ENCODE peak calls at places on chromosomes 1 and 21, in four cellular contexts. H is GM12878, P is K562, R is H1. F is an unnamed sample.

GRCh38 chr1:155207578-155208405 is at the start of gene THBS3:
- DNase-seq in R (peak), H (no peak), P (peak), F (peak)

GRCh38 chr1:102776074-102776473 is 332.2 kb downstream of the COL11A1 start:
- DNase-seq in H (no peak), R (no peak), P (no peak), F (no peak)

GRCh38 chr21:33427051-33427450 is 23.8 kb downstream of the IFNGR2 start:
- DNase-seq in R (no peak), P (no peak), H (no peak), F (no peak)

GRCh38 chr1:205456383-205456867 is 580 bp upstream of the BLACAT1 start:
- DNase-seq in H (no peak), P (no peak), R (peak), F (no peak)

GRCh38 chr1:61980561-61980960 is 214.1 kb upstream of the L1TD1 start:
- DNase-seq in R (no peak), P (no peak), H (no peak), F (no peak)

GRCh38 chr21:46126321-46127238 is 28.7 kb downstream of the COL6A2 start:
- DNase-seq in H (no peak), P (no peak), R (peak), F (no peak)

GRCh38 chr1:223242382-223242955 is 99.4 kb upstream of the TLR5 start:
- DNase-seq in H (no peak), R (no peak), P (no peak), F (peak)

GRCh38 chr1:153752561-153753195 is 22.5 kb upstream of the SLC27A3 start:
- DNase-seq in H (no peak), P (no peak), R (no peak), F (peak)

GRCh38 chr1:58189453-58189852 is 357.1 kb downstream of the OMA1 start:
- DNase-seq in R (no peak), P (no peak), H (no peak), F (no peak)

GRCh38 chr1:53511933-53512806 is 53.0 kb downstream of the DMRTB1 start:
- DNase-seq in H (no peak), P (no peak), R (no peak), F (peak)
- TF ChIP-seq CHD1 in H (no peak), P (no peak), R (no peak), F (no peak)

GRCh38 chr21:34526618-34527290 is 14.7 kb upstream of the KCNE1 start:
- DNase-seq in H (no peak), P (no peak), R (no peak), F (peak)
- TF ChIP-seq CHD1 in H (no peak), P (no peak), R (no peak), F (no peak)

DNA sequence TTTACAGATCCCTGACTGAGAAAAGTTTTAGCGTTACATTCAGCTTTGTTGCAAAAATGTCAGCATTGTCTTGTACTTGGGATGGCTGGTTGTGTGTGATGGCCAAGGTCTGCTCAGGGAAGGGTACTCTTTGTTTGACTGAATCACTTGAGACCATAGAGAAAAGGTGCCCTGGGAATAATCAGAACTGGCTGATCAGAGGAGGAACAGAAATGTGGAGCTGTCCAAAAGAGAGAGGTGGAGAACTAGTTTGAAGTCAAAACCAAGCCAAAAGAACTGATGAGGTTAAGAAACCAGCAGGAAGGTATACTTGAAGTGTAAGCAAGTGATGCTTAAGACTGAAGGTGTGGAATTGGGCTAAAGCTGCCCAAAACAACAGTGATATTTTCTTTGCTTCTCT is 107.6 kb upstream of the LYPLAL1 start:
- DNase-seq in R (no peak), H (no peak), P (no peak), F (no peak)
- TF ChIP-seq CHD1 in R (no peak), H (no peak), P (no peak), F (no peak)

GRCh38 chr21:39867198-39867650 is at the start of gene PCP4:
- DNase-seq in P (peak), H (no peak), R (peak), F (no peak)
- TF ChIP-seq CHD1 in P (no peak), H (no peak), R (no peak), F (no peak)

DNA sequence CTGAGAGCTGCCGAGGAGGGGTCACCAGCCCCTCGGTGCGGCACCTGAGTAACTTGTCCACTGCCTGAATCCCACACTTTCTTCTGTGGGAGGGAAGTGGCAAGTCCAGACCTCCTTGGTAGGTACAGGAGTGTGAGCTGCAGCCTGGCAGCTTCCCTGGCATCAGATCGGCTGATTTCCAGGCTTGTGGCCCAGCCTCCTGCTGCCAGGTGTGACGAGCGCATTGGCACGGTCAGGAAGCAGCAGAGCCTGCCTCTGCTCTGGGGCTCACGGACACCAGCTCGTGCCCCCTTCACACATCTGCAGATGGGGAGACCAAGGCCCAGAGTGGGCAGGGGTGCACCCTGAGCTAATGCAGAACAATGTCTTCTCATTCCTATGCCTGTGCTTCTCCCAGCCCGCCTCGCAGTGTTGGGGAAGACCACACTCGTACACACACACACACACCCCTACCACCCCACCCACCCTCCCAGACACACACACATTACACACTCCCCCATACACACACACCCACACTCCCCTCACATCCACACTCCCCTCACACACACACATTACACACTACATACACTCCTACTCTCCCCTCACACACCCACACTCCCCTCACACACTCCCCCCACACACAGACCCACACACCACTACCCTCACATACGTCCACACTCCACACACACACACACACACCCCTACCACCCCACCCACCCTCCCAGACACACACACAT is 33.1 kb upstream of the SELENON start:
- DNase-seq in H (no peak), P (no peak), R (no peak), F (no peak)
- TF ChIP-seq CHD1 in H (no peak), P (no peak), R (no peak), F (no peak)

DNA sequence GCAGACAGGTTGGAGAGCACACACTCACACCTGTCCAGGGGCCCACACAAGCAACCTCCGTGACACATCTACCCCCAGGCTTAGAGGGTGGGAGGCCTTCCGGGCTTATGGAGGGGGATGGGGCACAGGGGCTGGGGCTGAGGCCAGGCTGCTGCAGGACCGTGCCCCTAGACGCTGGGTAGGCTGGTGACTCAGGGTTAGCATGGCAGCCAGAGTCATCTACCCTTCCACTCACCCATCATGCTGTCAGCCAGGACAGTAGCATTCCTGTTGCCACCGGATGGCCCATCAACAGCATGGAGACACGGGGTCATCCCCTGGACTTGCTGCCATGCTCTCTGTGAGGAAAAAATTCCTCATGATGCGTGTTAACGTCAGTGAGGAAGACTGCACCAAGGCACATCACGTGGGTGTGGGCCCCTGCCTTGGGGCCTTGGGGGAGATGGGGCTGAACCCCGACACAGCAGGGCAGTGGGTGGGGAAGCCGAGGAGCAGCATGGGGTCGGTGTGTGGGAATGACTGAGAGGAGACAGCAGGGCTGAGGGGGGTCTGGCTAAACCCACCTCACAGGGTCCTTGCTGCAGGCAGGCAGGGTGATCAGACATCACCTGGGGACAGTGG is 52.8 kb downstream of the WNT9A start:
- DNase-seq in H (no peak), R (peak), P (no peak), F (no peak)
- TF ChIP-seq CHD1 in H (no peak), R (no peak), P (no peak), F (no peak)

GRCh38 chr1:20660363-20661234 is 570 bp downstream of the DDOST start:
- DNase-seq in H (no peak), R (no peak), P (no peak), F (no peak)
- TF ChIP-seq CHD1 in H (no peak), R (no peak), P (no peak), F (no peak)

DNA sequence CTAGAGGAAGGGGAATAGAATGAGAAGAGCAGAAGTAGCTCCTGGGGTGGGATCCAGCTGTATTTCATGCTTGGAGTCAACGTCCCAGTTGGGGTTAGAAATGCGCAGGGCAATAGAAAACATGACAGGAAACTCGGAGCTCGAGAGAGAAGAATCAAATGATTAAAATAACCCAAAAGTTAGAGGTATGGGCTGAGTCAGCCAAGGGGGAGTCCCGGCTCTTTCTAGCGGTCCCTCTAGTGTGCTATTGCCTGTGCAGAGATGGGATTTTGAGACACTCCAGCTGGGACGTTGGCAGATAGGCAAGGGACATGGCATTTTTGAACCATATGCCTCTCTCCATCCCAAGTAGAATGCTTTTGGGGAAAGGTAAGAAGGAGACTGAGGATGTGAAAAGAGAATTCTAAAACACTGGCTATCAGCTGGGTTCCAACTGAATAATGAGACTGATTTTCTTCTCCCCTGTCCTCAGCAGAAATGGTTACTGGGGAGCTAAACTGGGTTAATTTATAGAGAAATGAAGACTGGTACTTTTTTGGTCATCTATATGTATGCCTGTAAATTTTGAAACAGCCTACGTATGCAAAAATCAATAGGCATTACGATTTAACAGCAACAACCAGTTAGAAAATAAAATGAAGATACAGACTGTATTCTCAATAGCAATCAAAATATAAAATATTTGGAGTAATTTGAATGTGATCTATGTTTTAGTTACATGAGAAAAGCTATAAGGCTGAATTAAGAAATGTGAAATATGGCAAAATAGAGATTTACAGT is 7.0 kb upstream of the VPS26C start:
- DNase-seq in H (peak), R (no peak), P (no peak), F (no peak)
- TF ChIP-seq CHD1 in H (no peak), R (no peak), P (no peak), F (no peak)

GRCh38 chr1:47898156-47898825 is 98.9 kb downstream of the TRABD2B start:
- DNase-seq in P (no peak), R (peak), H (no peak), F (no peak)

GRCh38 chr1:47893412-47893811 is 103.8 kb downstream of the TRABD2B start:
- DNase-seq in R (no peak), H (no peak), P (no peak), F (no peak)

GRCh38 chr1:47890779-47891178 is 106.4 kb downstream of the TRABD2B start:
- DNase-seq in P (no peak), H (no peak), R (no peak), F (no peak)

GRCh38 chr1:47895436-47895835 is 101.7 kb downstream of the TRABD2B start:
- DNase-seq in R (no peak), H (no peak), P (no peak), F (no peak)

DNA sequence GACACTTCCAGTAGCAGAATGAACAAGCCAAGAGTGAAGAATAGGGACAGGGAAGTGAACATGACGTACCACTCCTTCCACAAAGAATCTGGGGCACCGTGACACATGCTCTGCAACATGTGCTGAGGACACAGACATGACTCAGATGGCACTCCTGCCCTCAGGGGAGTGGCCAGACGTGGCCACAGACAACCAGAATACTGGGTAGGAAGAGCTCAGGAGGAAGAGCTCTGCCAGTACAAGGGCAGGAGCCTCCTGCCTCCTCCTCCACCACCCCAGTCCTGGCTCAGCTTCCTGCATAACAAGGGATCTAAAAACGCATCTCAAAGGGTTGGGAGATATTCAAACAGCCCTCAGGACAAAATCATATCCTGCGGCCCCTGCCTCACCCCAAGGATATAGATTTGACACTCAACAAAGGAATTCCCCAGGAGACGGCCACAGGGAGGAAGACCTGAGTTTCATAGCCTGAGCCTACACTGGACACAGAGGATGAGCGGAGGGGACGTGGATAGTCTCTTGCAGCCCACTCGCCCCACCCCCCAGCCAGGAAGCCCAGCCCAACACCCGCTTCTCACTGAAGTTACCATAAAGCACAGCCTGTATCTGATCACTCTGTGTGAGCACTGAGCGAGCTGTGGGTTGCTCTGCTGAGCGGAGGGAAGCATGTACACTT is 102.3 kb downstream of the TRABD2B start:
- DNase-seq in H (no peak), R (peak), P (no peak), F (peak)
- TF ChIP-seq CHD1 in H (no peak), R (no peak), P (no peak), F (no peak)

DNA sequence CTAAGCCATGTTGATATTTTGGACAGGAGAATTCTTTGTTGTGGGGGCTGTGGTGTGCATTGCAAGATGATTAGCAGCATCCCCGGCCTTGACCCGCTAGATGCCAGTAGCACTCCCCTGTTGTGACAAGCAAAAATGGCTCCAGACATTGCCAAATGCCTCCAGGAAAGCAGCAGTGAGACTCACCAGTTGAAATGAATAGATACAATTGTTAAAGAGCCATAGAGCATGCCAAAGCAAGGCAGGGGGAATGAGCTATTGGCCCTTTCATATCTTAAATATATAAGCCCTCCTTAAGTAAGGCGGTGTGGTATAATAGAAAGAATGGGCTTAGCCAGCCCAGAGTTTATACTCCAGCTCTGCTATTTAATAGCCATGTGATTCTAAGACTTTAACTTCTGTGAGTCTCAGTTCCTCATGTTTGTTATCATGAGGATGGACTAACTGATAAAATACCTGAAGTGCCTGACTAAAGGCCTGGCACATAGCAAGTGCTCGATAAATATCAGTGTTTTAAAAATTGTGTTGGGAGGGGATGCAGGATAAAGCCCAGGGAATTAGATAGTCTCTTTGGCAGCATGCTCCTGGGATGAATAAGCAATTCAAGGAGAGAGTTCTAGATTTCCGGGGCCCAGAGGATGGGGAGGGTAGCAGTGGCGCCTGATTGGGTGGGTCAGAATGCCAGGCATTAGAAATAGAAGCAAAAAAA is 21.1 kb upstream of the RGS4 start:
- DNase-seq in R (no peak), H (no peak), P (no peak), F (no peak)
- TF ChIP-seq CHD1 in R (no peak), H (no peak), P (no peak), F (no peak)